ENCODE peak calls at places on chromosomes 3 and 15, in six cellular contexts. One of them, this sample, is unnamed.

GRCh38 chr15:53312707-53313106 is 446.8 kb downstream of the WDR72 start:
- DNase-seq in GM12878: no peak
- DNase-seq in stomach: no peak
- DNase-seq in A549: no peak
- DNase-seq in body of pancreas: no peak
- DNase-seq in Peyer's patch: no peak
- DNase-seq in this sample: no peak

GRCh38 chr3:133853925-133854227 is 41.8 kb downstream of the RAB6B start:
- DNase-seq in A549: no peak
- DNase-seq in GM12878: no peak
- DNase-seq in stomach: no peak
- DNase-seq in body of pancreas: no peak
- DNase-seq in Peyer's patch: no peak
- DNase-seq in this sample: no peak

GRCh38 chr15:81492303-81492702 is 118.3 kb upstream of the TMC3 start:
- DNase-seq in stomach: no peak
- DNase-seq in body of pancreas: no peak
- DNase-seq in A549: no peak
- DNase-seq in Peyer's patch: no peak
- DNase-seq in GM12878: no peak
- DNase-seq in this sample: no peak

GRCh38 chr3:114307222-114307840 is 13.5 kb downstream of the TIGIT start:
- DNase-seq in stomach: no peak
- DNase-seq in GM12878: no peak
- DNase-seq in Peyer's patch: peak; percentile 51
- DNase-seq in body of pancreas: no peak
- DNase-seq in A549: no peak
- DNase-seq in this sample: no peak

GRCh38 chr3:113673593-113673992 is 22.8 kb downstream of the USF3 start:
- DNase-seq in Peyer's patch: no peak
- DNase-seq in GM12878: no peak
- DNase-seq in stomach: no peak
- DNase-seq in body of pancreas: no peak
- DNase-seq in A549: no peak
- DNase-seq in this sample: no peak

GRCh38 chr15:100252779-100253417 is 88.9 kb downstream of the ADAMTS17 start:
- DNase-seq in body of pancreas: no peak
- DNase-seq in A549: no peak
- DNase-seq in stomach: no peak
- DNase-seq in GM12878: no peak
- DNase-seq in Peyer's patch: no peak
- DNase-seq in this sample: no peak

GRCh38 chr3:120057626-120058025 is 36.6 kb downstream of the GSK3B start:
- DNase-seq in stomach: no peak
- DNase-seq in body of pancreas: no peak
- DNase-seq in A549: no peak
- DNase-seq in GM12878: no peak
- DNase-seq in Peyer's patch: no peak
- DNase-seq in this sample: no peak

GRCh38 chr3:23807161-23808015 is 1.6 kb downstream of the UBE2E1 start:
- DNase-seq in stomach: no peak
- DNase-seq in Peyer's patch: no peak
- DNase-seq in A549: no peak
- DNase-seq in GM12878: no peak
- DNase-seq in body of pancreas: no peak
- DNase-seq in this sample: no peak

GRCh38 chr15:90674476-90674875 is 42.7 kb upstream of the BLM start:
- DNase-seq in body of pancreas: no peak
- DNase-seq in A549: no peak
- DNase-seq in GM12878: no peak
- DNase-seq in stomach: no peak
- DNase-seq in Peyer's patch: no peak
- DNase-seq in this sample: no peak

GRCh38 chr3:67109651-67110204 is 111.6 kb downstream of the KBTBD8 start:
- DNase-seq in stomach: no peak
- DNase-seq in A549: peak; percentile 4
- DNase-seq in body of pancreas: no peak
- DNase-seq in Peyer's patch: no peak
- DNase-seq in GM12878: no peak
- DNase-seq in this sample: no peak

GRCh38 chr3:8673083-8673737 is 28.6 kb upstream of the SSUH2 start:
- DNase-seq in A549: no peak
- DNase-seq in GM12878: no peak
- DNase-seq in body of pancreas: no peak
- DNase-seq in Peyer's patch: no peak
- DNase-seq in stomach: no peak
- DNase-seq in this sample: no peak

GRCh38 chr3:148042663-148043445 is 633.7 kb downstream of the ZIC1 start:
- DNase-seq in A549: no peak
- DNase-seq in GM12878: no peak
- DNase-seq in Peyer's patch: no peak
- DNase-seq in stomach: no peak
- DNase-seq in body of pancreas: no peak
- DNase-seq in this sample: no peak

GRCh38 chr3:11508346-11509174 is 135.2 kb downstream of the VGLL4 start:
- DNase-seq in body of pancreas: no peak
- DNase-seq in Peyer's patch: no peak
- DNase-seq in GM12878: no peak
- DNase-seq in stomach: no peak
- DNase-seq in A549: no peak
- DNase-seq in this sample: no peak

GRCh38 chr3:61181874-61182273 is 69.4 kb downstream of the FHIT start:
- DNase-seq in Peyer's patch: no peak
- DNase-seq in GM12878: peak; percentile 64
- DNase-seq in stomach: no peak
- DNase-seq in body of pancreas: peak; percentile 9
- DNase-seq in A549: peak; percentile 25
- DNase-seq in this sample: no peak

GRCh38 chr15:48411971-48412591 is 80.9 kb downstream of the DUT start:
- DNase-seq in stomach: no peak
- DNase-seq in body of pancreas: no peak
- DNase-seq in A549: no peak
- DNase-seq in Peyer's patch: no peak
- DNase-seq in GM12878: no peak
- DNase-seq in this sample: no peak

GRCh38 chr3:144865886-144866285 is 894.3 kb downstream of the DIPK2A start:
- DNase-seq in body of pancreas: no peak
- DNase-seq in A549: no peak
- DNase-seq in stomach: no peak
- DNase-seq in Peyer's patch: no peak
- DNase-seq in GM12878: no peak
- DNase-seq in this sample: no peak

GRCh38 chr3:61967019-61967418 is 405.6 kb downstream of the PTPRG start:
- DNase-seq in GM12878: no peak
- DNase-seq in A549: no peak
- DNase-seq in stomach: no peak
- DNase-seq in Peyer's patch: no peak
- DNase-seq in body of pancreas: no peak
- DNase-seq in this sample: no peak

GRCh38 chr15:76994001-76994400 is 925 bp upstream of the PSTPIP1 start:
- DNase-seq in body of pancreas: peak; percentile 45
- DNase-seq in Peyer's patch: no peak
- DNase-seq in A549: no peak
- DNase-seq in stomach: peak; percentile 44
- DNase-seq in GM12878: no peak
- DNase-seq in this sample: no peak

GRCh38 chr3:125679258-125679657 is 84.0 kb upstream of the OSBPL11 start:
- DNase-seq in stomach: no peak
- DNase-seq in Peyer's patch: no peak
- DNase-seq in GM12878: no peak
- DNase-seq in body of pancreas: no peak
- DNase-seq in A549: no peak
- DNase-seq in this sample: no peak

GRCh38 chr3:70840106-70840870 is 527.9 kb upstream of the MDFIC2 start:
- DNase-seq in stomach: no peak
- DNase-seq in Peyer's patch: no peak
- DNase-seq in GM12878: no peak
- DNase-seq in body of pancreas: peak; percentile 69
- DNase-seq in A549: no peak
- DNase-seq in this sample: no peak

GRCh38 chr3:12961007-12961725 is 112.1 kb downstream of the IQSEC1 start:
- DNase-seq in GM12878: no peak
- DNase-seq in Peyer's patch: no peak
- DNase-seq in stomach: no peak
- DNase-seq in A549: no peak
- DNase-seq in body of pancreas: no peak
- DNase-seq in this sample: no peak

GRCh38 chr3:12962292-12962691 is 110.9 kb downstream of the IQSEC1 start:
- DNase-seq in body of pancreas: no peak
- DNase-seq in GM12878: no peak
- DNase-seq in A549: no peak
- DNase-seq in Peyer's patch: no peak
- DNase-seq in stomach: no peak
- DNase-seq in this sample: no peak

GRCh38 chr3:12963184-12963868 is 109.9 kb downstream of the IQSEC1 start:
- DNase-seq in A549: no peak
- DNase-seq in body of pancreas: no peak
- DNase-seq in Peyer's patch: no peak
- DNase-seq in GM12878: no peak
- DNase-seq in stomach: no peak
- DNase-seq in this sample: no peak

GRCh38 chr3:12960497-12960896 is 112.7 kb downstream of the IQSEC1 start:
- DNase-seq in GM12878: no peak
- DNase-seq in stomach: no peak
- DNase-seq in body of pancreas: no peak
- DNase-seq in A549: no peak
- DNase-seq in Peyer's patch: no peak
- DNase-seq in this sample: no peak

GRCh38 chr3:12961726-12962036 is 111.5 kb downstream of the IQSEC1 start:
- DNase-seq in Peyer's patch: no peak
- DNase-seq in body of pancreas: no peak
- DNase-seq in A549: no peak
- DNase-seq in GM12878: no peak
- DNase-seq in stomach: no peak
- DNase-seq in this sample: no peak
- H3K4me1 ChIP-seq in Peyer's patch: peaks cover 13% of the 10 kb centered on the region
- H3K4me1 ChIP-seq in body of pancreas: peaks cover 85% of the 10 kb centered on the region
- H3K4me1 ChIP-seq in A549: peaks cover 25% of the 10 kb centered on the region
- H3K4me1 ChIP-seq in GM12878: peaks cover 44% of the 10 kb centered on the region
- H3K4me1 ChIP-seq in stomach: peaks cover 100% of the 10 kb centered on the region
- H3K4me1 ChIP-seq in this sample: peaks cover 46% of the 10 kb centered on the region

GRCh38 chr3:57555738-57556458 is at the start of gene PDE12:
- DNase-seq in Peyer's patch: peak; percentile 90
- DNase-seq in GM12878: peak; percentile 95
- DNase-seq in body of pancreas: peak; percentile 90
- DNase-seq in stomach: peak; percentile 86
- DNase-seq in A549: peak; percentile 72
- DNase-seq in this sample: peak; percentile 84

GRCh38 chr3:57557088-57557537 is 1.0 kb downstream of the PDE12 start:
- DNase-seq in Peyer's patch: peak; percentile 22
- DNase-seq in stomach: peak; percentile 34
- DNase-seq in body of pancreas: peak; percentile 36
- DNase-seq in GM12878: no peak
- DNase-seq in A549: peak; percentile 13
- DNase-seq in this sample: no peak

GRCh38 chr3:57559526-57559925 is 3.5 kb downstream of the PDE12 start:
- DNase-seq in GM12878: no peak
- DNase-seq in Peyer's patch: no peak
- DNase-seq in body of pancreas: no peak
- DNase-seq in A549: no peak
- DNase-seq in stomach: no peak
- DNase-seq in this sample: no peak

GRCh38 chr3:57555316-57555715 is 758 bp upstream of the PDE12 start:
- DNase-seq in GM12878: no peak
- DNase-seq in body of pancreas: no peak
- DNase-seq in Peyer's patch: no peak
- DNase-seq in A549: peak; percentile 4
- DNase-seq in stomach: no peak
- DNase-seq in this sample: no peak

DNA sequence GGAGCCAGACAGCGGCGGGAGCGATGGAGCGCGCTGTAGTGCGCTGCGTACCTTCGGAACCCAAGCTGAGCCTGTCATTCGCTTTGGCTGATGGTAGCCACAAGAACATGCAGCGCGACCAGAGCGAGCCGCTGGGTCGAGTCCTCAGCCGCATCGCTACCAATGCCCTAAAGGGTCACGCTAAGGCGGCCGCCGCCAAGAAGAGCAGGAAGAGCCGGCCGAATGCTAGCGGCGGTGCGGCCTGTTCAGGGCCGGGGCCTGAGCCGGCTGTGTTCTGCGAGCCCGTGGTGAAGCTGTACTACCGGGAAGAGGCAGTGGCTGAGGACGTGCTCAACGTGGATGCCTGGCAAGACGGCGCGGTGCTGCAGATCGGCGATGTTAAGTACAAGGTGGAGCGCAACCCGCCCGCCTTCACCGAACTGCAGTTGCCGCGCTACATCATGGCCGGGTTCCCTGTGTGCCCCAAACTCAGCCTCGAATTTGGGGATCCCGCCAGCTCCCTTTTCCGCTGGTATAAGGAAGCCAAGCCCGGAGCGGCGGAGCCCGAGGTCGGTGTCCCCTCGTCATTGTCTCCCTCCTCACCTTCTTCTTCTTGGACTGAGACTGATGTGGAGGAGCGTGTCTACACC is 499 bp downstream of the PDE12 start:
- DNase-seq in stomach: peak; percentile 39
- DNase-seq in Peyer's patch: peak; percentile 27
- DNase-seq in body of pancreas: peak; percentile 37
- DNase-seq in A549: peak; percentile 2
- DNase-seq in GM12878: no peak
- DNase-seq in this sample: no peak
- TF ChIP-seq POLR2A in stomach: no peak
- TF ChIP-seq POLR2A in Peyer's patch: no peak
- TF ChIP-seq POLR2A in body of pancreas: no peak
- TF ChIP-seq POLR2A in A549: no peak
- TF ChIP-seq POLR2A in GM12878: no peak
- TF ChIP-seq POLR2A in this sample: no peak

GRCh38 chr15:55257933-55258332 is 31.7 kb downstream of the RAB27A start:
- DNase-seq in A549: no peak
- DNase-seq in GM12878: no peak
- DNase-seq in stomach: no peak
- DNase-seq in Peyer's patch: no peak
- DNase-seq in body of pancreas: no peak
- DNase-seq in this sample: no peak

GRCh38 chr15:55255714-55256113 is 33.9 kb downstream of the RAB27A start:
- DNase-seq in Peyer's patch: no peak
- DNase-seq in A549: no peak
- DNase-seq in body of pancreas: no peak
- DNase-seq in GM12878: no peak
- DNase-seq in stomach: no peak
- DNase-seq in this sample: no peak

GRCh38 chr15:55254916-55255679 is 34.5 kb downstream of the RAB27A start:
- DNase-seq in body of pancreas: no peak
- DNase-seq in A549: no peak
- DNase-seq in GM12878: no peak
- DNase-seq in Peyer's patch: no peak
- DNase-seq in stomach: no peak
- DNase-seq in this sample: no peak

GRCh38 chr15:55257014-55257670 is 32.5 kb downstream of the RAB27A start:
- DNase-seq in stomach: no peak
- DNase-seq in body of pancreas: no peak
- DNase-seq in GM12878: no peak
- DNase-seq in Peyer's patch: no peak
- DNase-seq in A549: no peak
- DNase-seq in this sample: peak; percentile 65

GRCh38 chr15:55256281-55257013 is 33.2 kb downstream of the RAB27A start:
- DNase-seq in stomach: no peak
- DNase-seq in Peyer's patch: no peak
- DNase-seq in body of pancreas: no peak
- DNase-seq in A549: no peak
- DNase-seq in GM12878: no peak
- DNase-seq in this sample: no peak
- H3K4me1 ChIP-seq in stomach: peaks cover 64% of the 10 kb centered on the region
- H3K4me1 ChIP-seq in Peyer's patch: no peaks in the 10 kb centered on the region
- H3K4me1 ChIP-seq in body of pancreas: no peaks in the 10 kb centered on the region
- H3K4me1 ChIP-seq in A549: peaks cover 6% of the 10 kb centered on the region
- H3K4me1 ChIP-seq in GM12878: peaks cover 24% of the 10 kb centered on the region
- H3K4me1 ChIP-seq in this sample: peaks cover 6% of the 10 kb centered on the region

GRCh38 chr15:70762469-70763119 is 764 bp downstream of the UACA start:
- DNase-seq in GM12878: no peak
- DNase-seq in Peyer's patch: no peak
- DNase-seq in stomach: peak; percentile 56
- DNase-seq in body of pancreas: peak; percentile 49
- DNase-seq in A549: peak; percentile 53
- DNase-seq in this sample: peak; percentile 34
- TF ChIP-seq POLR2A in GM12878: no peak
- TF ChIP-seq POLR2A in Peyer's patch: peak; percentile 21
- TF ChIP-seq POLR2A in stomach: no peak
- TF ChIP-seq POLR2A in body of pancreas: no peak
- TF ChIP-seq POLR2A in A549: no peak
- TF ChIP-seq POLR2A in this sample: peak; percentile 23

This sample was measured in prostate gland.